ENCODE peak calls at places on chromosome 7, in four cellular contexts. B is pancreas; K is stimulated activated CD8-positive, alpha-beta memory T cell treated with anti-CD3 and anti-CD28 coated beads, Interleukin-7, amount 100 ng/mL, for 4 hours; Y is MCF 10A. E is an unnamed sample.

GRCh38 chr7:134947831-134948230 is 38.5 kb upstream of the AGBL3 start:
- DNase-seq in B (no peak), K (no peak), Y (no peak), E (no peak)

GRCh38 chr7:123961731-123962130 is 36.7 kb downstream of the SPAM1 start:
- DNase-seq in Y (peak; percentile 12), B (no peak), K (no peak), E (no peak)

GRCh38 chr7:129067943-129068548 is 13.1 kb upstream of the TNPO3 start:
- DNase-seq in Y (no peak), B (no peak), K (no peak), E (no peak)

GRCh38 chr7:96319444-96319843 is 2.5 kb downstream of the SLC25A13 start:
- DNase-seq in B (no peak), Y (no peak), K (no peak), E (no peak)

GRCh38 chr7:42734568-42734967 is 177.3 kb downstream of the C7orf25 start:
- DNase-seq in Y (no peak), B (no peak), K (no peak), E (no peak)

GRCh38 chr7:128704909-128705308 is 32.8 kb downstream of the GARIN1A start:
- DNase-seq in Y (no peak), B (no peak), K (no peak), E (no peak)

GRCh38 chr7:55517191-55517633 is 55.1 kb downstream of the VOPP1 start:
- DNase-seq in Y (no peak), K (no peak), B (no peak), E (no peak)

GRCh38 chr7:141949068-141949467 is 2.3 kb upstream of the CLEC5A start:
- DNase-seq in B (no peak), Y (no peak), K (no peak), E (no peak)

GRCh38 chr7:522071-522937 is 2.7 kb upstream of the PDGFA start:
- DNase-seq in K (peak; percentile 28), Y (peak; percentile 65), B (peak; percentile 76), E (peak; percentile 62)

GRCh38 chr7:17651296-17651695 is 289.0 kb downstream of the SNX13 start:
- DNase-seq in Y (no peak), K (no peak), B (no peak), E (no peak)

GRCh38 chr7:74475987-74476350 is 22.3 kb downstream of the GTF2IRD1 start:
- DNase-seq in B (no peak), K (no peak), Y (no peak), E (no peak)

GRCh38 chr7:7770228-7770627 is 51.8 kb upstream of the RPA3 start:
- DNase-seq in K (no peak), Y (no peak), B (no peak), E (no peak)

GRCh38 chr7:1971946-1972654 is 260.6 kb downstream of the MAD1L1 start:
- DNase-seq in B (no peak), K (no peak), Y (no peak), E (no peak)

GRCh38 chr7:25653412-25653811 is 425.1 kb upstream of the NPVF start:
- DNase-seq in Y (no peak), B (no peak), K (no peak), E (no peak)

GRCh38 chr7:27177795-27178320 is 3.7 kb upstream of the HOXA10 start:
- DNase-seq in K (no peak), Y (no peak), B (no peak), E (no peak)